ENCODE peak calls at places on chromosomes 6 and 20, in seven cellular contexts. One of them, this sample, is unnamed.

GRCh38 chr20:5621305-5621704 is 128.9 kb upstream of the SHLD1 start:
- DNase-seq in fibroblast of lung: peak
- DNase-seq in NCI-H345: peak
- DNase-seq in stimulated activated CD4-positive, alpha-beta T cell treated with anti-CD3 and anti-CD28 coated beads, Interleukin-4, amount 100 ng/mL, for 48 hours: no peak
- DNase-seq in effector CD4-positive, alpha-beta T cell: no peak
- DNase-seq in GM23248: peak
- DNase-seq in A549: no peak
- DNase-seq in this sample: no peak

GRCh38 chr20:47406849-47407682 is 50.6 kb upstream of the ZMYND8 start:
- DNase-seq in fibroblast of lung: peak
- DNase-seq in NCI-H345: no peak
- DNase-seq in stimulated activated CD4-positive, alpha-beta T cell treated with anti-CD3 and anti-CD28 coated beads, Interleukin-4, amount 100 ng/mL, for 48 hours: no peak
- DNase-seq in effector CD4-positive, alpha-beta T cell: no peak
- DNase-seq in GM23248: peak
- DNase-seq in A549: no peak
- DNase-seq in this sample: no peak

GRCh38 chr20:38117635-38118034 is 47.4 kb downstream of the TGM2 start:
- DNase-seq in fibroblast of lung: no peak
- DNase-seq in NCI-H345: no peak
- DNase-seq in stimulated activated CD4-positive, alpha-beta T cell treated with anti-CD3 and anti-CD28 coated beads, Interleukin-4, amount 100 ng/mL, for 48 hours: no peak
- DNase-seq in effector CD4-positive, alpha-beta T cell: no peak
- DNase-seq in GM23248: peak
- DNase-seq in A549: no peak
- DNase-seq in this sample: no peak

GRCh38 chr6:67629268-67629667 is 1005.8 kb upstream of the ADGRB3 start:
- DNase-seq in fibroblast of lung: peak
- DNase-seq in NCI-H345: no peak
- DNase-seq in stimulated activated CD4-positive, alpha-beta T cell treated with anti-CD3 and anti-CD28 coated beads, Interleukin-4, amount 100 ng/mL, for 48 hours: no peak
- DNase-seq in effector CD4-positive, alpha-beta T cell: no peak
- DNase-seq in GM23248: no peak
- DNase-seq in A549: no peak
- DNase-seq in this sample: no peak

GRCh38 chr6:26197736-26198625 is 110.8 kb downstream of the HFE start:
- DNase-seq in fibroblast of lung: peak
- DNase-seq in NCI-H345: peak
- DNase-seq in stimulated activated CD4-positive, alpha-beta T cell treated with anti-CD3 and anti-CD28 coated beads, Interleukin-4, amount 100 ng/mL, for 48 hours: peak
- DNase-seq in effector CD4-positive, alpha-beta T cell: no peak
- DNase-seq in GM23248: peak
- DNase-seq in A549: no peak
- DNase-seq in this sample: no peak

GRCh38 chr6:144062757-144063156 is 32.6 kb downstream of the SF3B5 start:
- DNase-seq in fibroblast of lung: no peak
- DNase-seq in NCI-H345: peak
- DNase-seq in stimulated activated CD4-positive, alpha-beta T cell treated with anti-CD3 and anti-CD28 coated beads, Interleukin-4, amount 100 ng/mL, for 48 hours: no peak
- DNase-seq in effector CD4-positive, alpha-beta T cell: no peak
- DNase-seq in GM23248: no peak
- DNase-seq in A549: no peak
- DNase-seq in this sample: no peak

GRCh38 chr20:32045999-32046398 is 6.0 kb upstream of the HCK start:
- DNase-seq in fibroblast of lung: no peak
- DNase-seq in NCI-H345: no peak
- DNase-seq in stimulated activated CD4-positive, alpha-beta T cell treated with anti-CD3 and anti-CD28 coated beads, Interleukin-4, amount 100 ng/mL, for 48 hours: no peak
- DNase-seq in effector CD4-positive, alpha-beta T cell: no peak
- DNase-seq in GM23248: no peak
- DNase-seq in A549: no peak
- DNase-seq in this sample: no peak

GRCh38 chr20:37725165-37725564 is 31.3 kb downstream of the CTNNBL1 start:
- DNase-seq in fibroblast of lung: no peak
- DNase-seq in NCI-H345: no peak
- DNase-seq in stimulated activated CD4-positive, alpha-beta T cell treated with anti-CD3 and anti-CD28 coated beads, Interleukin-4, amount 100 ng/mL, for 48 hours: no peak
- DNase-seq in effector CD4-positive, alpha-beta T cell: no peak
- DNase-seq in GM23248: no peak
- DNase-seq in A549: no peak
- DNase-seq in this sample: no peak

GRCh38 chr6:3322366-3322890 is 63.7 kb downstream of the PSMG4 start:
- DNase-seq in fibroblast of lung: no peak
- DNase-seq in NCI-H345: peak
- DNase-seq in stimulated activated CD4-positive, alpha-beta T cell treated with anti-CD3 and anti-CD28 coated beads, Interleukin-4, amount 100 ng/mL, for 48 hours: no peak
- DNase-seq in effector CD4-positive, alpha-beta T cell: no peak
- DNase-seq in GM23248: no peak
- DNase-seq in A549: no peak
- DNase-seq in this sample: no peak

This sample was measured in NCI-H460.